ENCODE peak calls at places on chromosomes 11 and 22, in eight cellular contexts. One of them, this sample, is unnamed.

GRCh38 chr11:108906329-108906728 is 241.5 kb downstream of the DDX10 start:
- DNase-seq in SK-N-MC: no peak
- DNase-seq in endodermal cell: no peak
- DNase-seq in mesendoderm: no peak
- DNase-seq in trophoblast cell: peak; percentile 65
- DNase-seq in fibroblast of lung: peak; percentile 70
- DNase-seq in H9: no peak
- DNase-seq in neuronal stem cell: no peak
- DNase-seq in this sample: no peak

GRCh38 chr11:10701982-10702381 is 8.4 kb upstream of the IRAG1 start:
- DNase-seq in fibroblast of lung: peak; percentile 34
- DNase-seq in trophoblast cell: no peak
- DNase-seq in endodermal cell: no peak
- DNase-seq in H9: no peak
- DNase-seq in SK-N-MC: no peak
- DNase-seq in neuronal stem cell: no peak
- DNase-seq in mesendoderm: peak; percentile 7
- DNase-seq in this sample: no peak

GRCh38 chr11:132911186-132911585 is 621.1 kb downstream of the OPCML start:
- DNase-seq in neuronal stem cell: no peak
- DNase-seq in fibroblast of lung: peak; percentile 90
- DNase-seq in endodermal cell: no peak
- DNase-seq in SK-N-MC: no peak
- DNase-seq in mesendoderm: peak; percentile 55
- DNase-seq in H9: no peak
- DNase-seq in trophoblast cell: no peak
- DNase-seq in this sample: no peak

GRCh38 chr11:61049066-61049382 is 53.3 kb upstream of the CD5 start:
- DNase-seq in trophoblast cell: no peak
- DNase-seq in fibroblast of lung: no peak
- DNase-seq in H9: no peak
- DNase-seq in SK-N-MC: no peak
- DNase-seq in endodermal cell: no peak
- DNase-seq in mesendoderm: no peak
- DNase-seq in neuronal stem cell: no peak
- DNase-seq in this sample: no peak

GRCh38 chr22:33883961-33884808 is 36.1 kb downstream of the LARGE1 start:
- DNase-seq in mesendoderm: no peak
- DNase-seq in SK-N-MC: no peak
- DNase-seq in neuronal stem cell: no peak
- DNase-seq in trophoblast cell: no peak
- DNase-seq in fibroblast of lung: peak; percentile 20
- DNase-seq in endodermal cell: no peak
- DNase-seq in H9: no peak
- DNase-seq in this sample: no peak

GRCh38 chr11:87252869-87253268 is 215.1 kb downstream of the TMEM135 start:
- DNase-seq in trophoblast cell: no peak
- DNase-seq in SK-N-MC: no peak
- DNase-seq in H9: no peak
- DNase-seq in mesendoderm: no peak
- DNase-seq in endodermal cell: no peak
- DNase-seq in fibroblast of lung: no peak
- DNase-seq in neuronal stem cell: no peak
- DNase-seq in this sample: no peak

GRCh38 chr11:115656684-115657083 is 152.5 kb upstream of the CADM1 start:
- DNase-seq in endodermal cell: no peak
- DNase-seq in mesendoderm: no peak
- DNase-seq in SK-N-MC: no peak
- DNase-seq in H9: no peak
- DNase-seq in neuronal stem cell: no peak
- DNase-seq in fibroblast of lung: peak; percentile 69
- DNase-seq in trophoblast cell: no peak
- DNase-seq in this sample: no peak

GRCh38 chr11:4890279-4890678 is 8.6 kb downstream of the OR51T1 start:
- DNase-seq in H9: no peak
- DNase-seq in endodermal cell: no peak
- DNase-seq in mesendoderm: no peak
- DNase-seq in SK-N-MC: no peak
- DNase-seq in fibroblast of lung: peak; percentile 20
- DNase-seq in neuronal stem cell: no peak
- DNase-seq in trophoblast cell: no peak
- DNase-seq in this sample: no peak

GRCh38 chr11:100726709-100727108 is 39.6 kb downstream of the ARHGAP42 start:
- DNase-seq in endodermal cell: peak; percentile 48
- DNase-seq in trophoblast cell: no peak
- DNase-seq in mesendoderm: peak; percentile 64
- DNase-seq in neuronal stem cell: no peak
- DNase-seq in SK-N-MC: no peak
- DNase-seq in H9: no peak
- DNase-seq in fibroblast of lung: no peak
- DNase-seq in this sample: no peak

GRCh38 chr22:50529416-50530279 is at the start of gene TYMP:
- DNase-seq in H9: no peak
- DNase-seq in neuronal stem cell: no peak
- DNase-seq in trophoblast cell: no peak
- DNase-seq in SK-N-MC: no peak
- DNase-seq in fibroblast of lung: peak; percentile 52
- DNase-seq in mesendoderm: no peak
- DNase-seq in endodermal cell: peak; percentile 66
- DNase-seq in this sample: peak; percentile 97

GRCh38 chr11:96199563-96200025 is 143.4 kb downstream of the MAML2 start:
- DNase-seq in SK-N-MC: no peak
- DNase-seq in trophoblast cell: peak; percentile 84
- DNase-seq in endodermal cell: no peak
- DNase-seq in neuronal stem cell: no peak
- DNase-seq in H9: no peak
- DNase-seq in mesendoderm: no peak
- DNase-seq in fibroblast of lung: peak; percentile 90
- DNase-seq in this sample: no peak

GRCh38 chr11:116694815-116695590 is 77.8 kb downstream of the BUD13 start:
- DNase-seq in mesendoderm: no peak
- DNase-seq in neuronal stem cell: no peak
- DNase-seq in endodermal cell: no peak
- DNase-seq in fibroblast of lung: no peak
- DNase-seq in SK-N-MC: no peak
- DNase-seq in H9: no peak
- DNase-seq in trophoblast cell: no peak
- DNase-seq in this sample: no peak

GRCh38 chr11:128299132-128299726 is 288.1 kb downstream of the ETS1 start:
- DNase-seq in fibroblast of lung: no peak
- DNase-seq in H9: no peak
- DNase-seq in endodermal cell: no peak
- DNase-seq in trophoblast cell: no peak
- DNase-seq in SK-N-MC: no peak
- DNase-seq in mesendoderm: no peak
- DNase-seq in neuronal stem cell: no peak
- DNase-seq in this sample: no peak

GRCh38 chr11:2943711-2944118 is 14.5 kb upstream of the PHLDA2 start:
- DNase-seq in H9: no peak
- DNase-seq in trophoblast cell: no peak
- DNase-seq in mesendoderm: no peak
- DNase-seq in endodermal cell: peak; percentile 50
- DNase-seq in SK-N-MC: no peak
- DNase-seq in fibroblast of lung: no peak
- DNase-seq in neuronal stem cell: no peak
- DNase-seq in this sample: peak; percentile 90

GRCh38 chr11:72623052-72623451 is 51.2 kb downstream of the PDE2A start:
- DNase-seq in SK-N-MC: no peak
- DNase-seq in fibroblast of lung: no peak
- DNase-seq in mesendoderm: no peak
- DNase-seq in neuronal stem cell: no peak
- DNase-seq in trophoblast cell: no peak
- DNase-seq in H9: no peak
- DNase-seq in endodermal cell: no peak
- DNase-seq in this sample: no peak

GRCh38 chr22:19912236-19912999 is 29.2 kb upstream of the COMT start:
- DNase-seq in fibroblast of lung: no peak
- DNase-seq in H9: peak; percentile 52
- DNase-seq in SK-N-MC: no peak
- DNase-seq in mesendoderm: no peak
- DNase-seq in endodermal cell: peak; percentile 69
- DNase-seq in trophoblast cell: no peak
- DNase-seq in neuronal stem cell: no peak
- DNase-seq in this sample: no peak

GRCh38 chr11:19811391-19811790 is 98.8 kb downstream of the NAV2 start:
- DNase-seq in SK-N-MC: no peak
- DNase-seq in endodermal cell: no peak
- DNase-seq in neuronal stem cell: no peak
- DNase-seq in H9: no peak
- DNase-seq in fibroblast of lung: no peak
- DNase-seq in mesendoderm: no peak
- DNase-seq in trophoblast cell: no peak
- DNase-seq in this sample: no peak

GRCh38 chr11:9759519-9760179 is 95.8 kb downstream of the SWAP70 start:
- DNase-seq in H9: no peak
- DNase-seq in mesendoderm: no peak
- DNase-seq in endodermal cell: no peak
- DNase-seq in trophoblast cell: peak; percentile 98
- DNase-seq in SK-N-MC: no peak
- DNase-seq in neuronal stem cell: no peak
- DNase-seq in fibroblast of lung: peak; percentile 100
- DNase-seq in this sample: peak; percentile 97

GRCh38 chr11:131928992-131929391 is 558.6 kb downstream of the NTM start:
- DNase-seq in H9: peak; percentile 42
- DNase-seq in mesendoderm: no peak
- DNase-seq in fibroblast of lung: no peak
- DNase-seq in trophoblast cell: no peak
- DNase-seq in SK-N-MC: no peak
- DNase-seq in neuronal stem cell: no peak
- DNase-seq in endodermal cell: no peak
- DNase-seq in this sample: no peak

GRCh38 chr11:30481385-30481784 is 104.8 kb downstream of the MPPED2 start:
- DNase-seq in SK-N-MC: no peak
- DNase-seq in neuronal stem cell: peak; percentile 18
- DNase-seq in H9: no peak
- DNase-seq in trophoblast cell: no peak
- DNase-seq in mesendoderm: peak; percentile 21
- DNase-seq in fibroblast of lung: no peak
- DNase-seq in endodermal cell: peak; percentile 50
- DNase-seq in this sample: no peak
- H3K27ac ChIP-seq in SK-N-MC: no peak overlapping the region
- H3K27ac ChIP-seq in neuronal stem cell: no peak overlapping the region
- H3K27ac ChIP-seq in H9: peak overlapping the region; percentile 33
- H3K27ac ChIP-seq in trophoblast cell: no peak overlapping the region
- H3K27ac ChIP-seq in mesendoderm: no peak overlapping the region
- H3K27ac ChIP-seq in fibroblast of lung: no peak overlapping the region
- H3K27ac ChIP-seq in endodermal cell: no peak overlapping the region
- H3K27ac ChIP-seq in this sample: no peak overlapping the region

GRCh38 chr11:12234216-12234615 is 123.8 kb downstream of the MICAL2 start:
- DNase-seq in fibroblast of lung: peak; percentile 60
- DNase-seq in endodermal cell: no peak
- DNase-seq in trophoblast cell: no peak
- DNase-seq in neuronal stem cell: no peak
- DNase-seq in H9: no peak
- DNase-seq in mesendoderm: no peak
- DNase-seq in SK-N-MC: no peak
- DNase-seq in this sample: no peak
- H3K9ac ChIP-seq in fibroblast of lung: no peak overlapping the region
- H3K9ac ChIP-seq in endodermal cell: no peak overlapping the region
- H3K9ac ChIP-seq in trophoblast cell: no peak overlapping the region
- H3K9ac ChIP-seq in neuronal stem cell: no peak overlapping the region
- H3K9ac ChIP-seq in H9: no peak overlapping the region
- H3K9ac ChIP-seq in mesendoderm: no peak overlapping the region
- H3K9ac ChIP-seq in SK-N-MC: no peak overlapping the region
- H3K9ac ChIP-seq in this sample: no peak overlapping the region

DNA sequence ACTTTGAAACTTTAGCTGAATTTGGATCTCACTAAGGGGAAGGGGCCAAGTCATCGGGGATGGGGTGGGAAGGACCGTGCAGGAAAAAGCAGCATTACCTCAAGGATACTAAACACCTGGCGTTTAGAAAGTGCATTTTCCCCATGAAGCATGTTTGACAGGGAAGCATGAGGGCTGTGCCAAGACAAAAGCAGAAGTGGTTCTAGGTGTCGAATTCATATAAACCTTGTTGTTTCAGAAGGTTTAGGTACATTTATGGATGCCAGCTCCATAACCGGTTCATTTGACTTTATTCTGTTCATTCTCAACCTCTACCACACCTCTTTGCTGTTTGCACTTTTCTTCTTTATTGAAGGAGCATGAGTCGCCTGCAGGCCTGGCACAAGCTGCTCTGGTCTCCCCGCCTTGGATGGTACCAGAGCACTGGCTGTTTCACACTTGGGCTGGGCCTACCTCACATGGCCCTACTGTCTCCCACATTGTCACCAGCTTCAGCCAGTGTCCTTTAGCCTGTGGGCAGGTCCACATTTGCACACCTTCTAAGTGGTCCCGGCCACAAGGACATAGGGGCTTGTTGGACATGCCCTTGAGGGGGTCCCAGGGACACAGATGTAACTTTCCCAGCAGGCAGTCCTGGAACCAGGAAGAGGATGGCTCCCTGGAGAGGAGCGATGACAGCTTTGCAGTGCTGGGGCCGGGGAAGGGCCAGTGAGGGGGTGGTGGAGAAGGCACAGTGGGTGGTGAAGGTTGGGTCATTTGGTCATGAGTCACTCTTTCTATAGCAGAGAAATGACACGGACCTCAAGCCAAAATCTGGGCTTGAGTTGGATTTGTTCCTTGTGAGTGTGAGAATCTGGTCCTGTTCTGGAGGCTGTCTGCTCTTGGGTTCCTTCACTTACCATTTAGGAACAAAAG is 3.2 kb upstream of the ST14 start:
- DNase-seq in trophoblast cell: no peak
- DNase-seq in neuronal stem cell: no peak
- DNase-seq in endodermal cell: no peak
- DNase-seq in H9: no peak
- DNase-seq in mesendoderm: peak; percentile 34
- DNase-seq in fibroblast of lung: no peak
- DNase-seq in SK-N-MC: no peak
- DNase-seq in this sample: no peak
- H3K27ac ChIP-seq in trophoblast cell: no peak overlapping the region
- H3K27ac ChIP-seq in neuronal stem cell: no peak overlapping the region
- H3K27ac ChIP-seq in endodermal cell: no peak overlapping the region
- H3K27ac ChIP-seq in H9: no peak overlapping the region
- H3K27ac ChIP-seq in mesendoderm: no peak overlapping the region
- H3K27ac ChIP-seq in fibroblast of lung: no peak overlapping the region
- H3K27ac ChIP-seq in SK-N-MC: no peak overlapping the region
- H3K27ac ChIP-seq in this sample: no peak overlapping the region

GRCh38 chr11:57158582-57158981 is 23.2 kb upstream of the LRRC55 start:
- DNase-seq in neuronal stem cell: no peak
- DNase-seq in H9: no peak
- DNase-seq in endodermal cell: no peak
- DNase-seq in SK-N-MC: no peak
- DNase-seq in fibroblast of lung: no peak
- DNase-seq in mesendoderm: no peak
- DNase-seq in trophoblast cell: no peak
- DNase-seq in this sample: no peak

GRCh38 chr11:57155838-57156583 is 25.7 kb upstream of the LRRC55 start:
- DNase-seq in neuronal stem cell: peak; percentile 15
- DNase-seq in SK-N-MC: no peak
- DNase-seq in trophoblast cell: peak; percentile 49
- DNase-seq in mesendoderm: peak; percentile 76
- DNase-seq in endodermal cell: peak; percentile 58
- DNase-seq in fibroblast of lung: no peak
- DNase-seq in H9: peak; percentile 31
- DNase-seq in this sample: no peak

GRCh38 chr11:57156928-57157327 is 24.8 kb upstream of the LRRC55 start:
- DNase-seq in fibroblast of lung: no peak
- DNase-seq in H9: no peak
- DNase-seq in trophoblast cell: no peak
- DNase-seq in mesendoderm: no peak
- DNase-seq in SK-N-MC: no peak
- DNase-seq in neuronal stem cell: no peak
- DNase-seq in endodermal cell: no peak
- DNase-seq in this sample: no peak

GRCh38 chr11:57158180-57158579 is 23.6 kb upstream of the LRRC55 start:
- DNase-seq in H9: no peak
- DNase-seq in fibroblast of lung: no peak
- DNase-seq in trophoblast cell: no peak
- DNase-seq in SK-N-MC: no peak
- DNase-seq in neuronal stem cell: no peak
- DNase-seq in endodermal cell: no peak
- DNase-seq in mesendoderm: no peak
- DNase-seq in this sample: no peak

GRCh38 chr11:57157624-57158023 is 24.1 kb upstream of the LRRC55 start:
- DNase-seq in mesendoderm: no peak
- DNase-seq in H9: no peak
- DNase-seq in SK-N-MC: no peak
- DNase-seq in endodermal cell: no peak
- DNase-seq in fibroblast of lung: no peak
- DNase-seq in trophoblast cell: no peak
- DNase-seq in neuronal stem cell: no peak
- DNase-seq in this sample: no peak
- H3K9ac ChIP-seq in mesendoderm: no peak overlapping the region
- H3K9ac ChIP-seq in H9: no peak overlapping the region
- H3K9ac ChIP-seq in SK-N-MC: no peak overlapping the region
- H3K9ac ChIP-seq in endodermal cell: no peak overlapping the region
- H3K9ac ChIP-seq in fibroblast of lung: no peak overlapping the region
- H3K9ac ChIP-seq in trophoblast cell: no peak overlapping the region
- H3K9ac ChIP-seq in neuronal stem cell: no peak overlapping the region
- H3K9ac ChIP-seq in this sample: no peak overlapping the region